ENCODE peak calls at places on chromosomes 5 and 9, in four cellular contexts. Q is heart left ventricle, A is lower leg skin, T is GM12892. G is an unnamed sample.

GRCh38 chr5:10106806-10107205 is 142.9 kb downstream of the ATPSCKMT start:
- DNase-seq in Q (no peak), A (no peak), T (no peak), G (no peak)

GRCh38 chr5:6703791-6704190 is 9.4 kb upstream of the TENT4A start:
- DNase-seq in Q (no peak), A (no peak), T (no peak), G (no peak)

GRCh38 chr9:104836235-104836634 is 72.3 kb downstream of the NIPSNAP3B start:
- DNase-seq in Q (no peak), A (no peak), T (no peak), G (no peak)

GRCh38 chr5:13994606-13995336 is 50.3 kb upstream of the DNAH5 start:
- DNase-seq in Q (no peak), A (no peak), T (no peak), G (no peak)

GRCh38 chr9:38435526-38435925 is 11.3 kb upstream of the IGFBPL1 start:
- DNase-seq in Q (no peak), A (no peak), T (no peak), G (no peak)

GRCh38 chr5:125699860-125700259 is 723.3 kb upstream of the GRAMD2B start:
- DNase-seq in Q (no peak), A (no peak), T (no peak), G (no peak)

GRCh38 chr9:126407125-126407870 is 80.7 kb downstream of the MVB12B start:
- DNase-seq in Q (no peak), A (peak; percentile 55), T (no peak), G (no peak)

GRCh38 chr5:156934450-156935211 is 28.4 kb downstream of the TIMD4 start:
- DNase-seq in Q (no peak), A (no peak), T (no peak), G (peak; percentile 42)

GRCh38 chr9:113654605-113655193 is 191.2 kb downstream of the RGS3 start:
- DNase-seq in Q (peak; percentile 89), A (no peak), T (no peak), G (peak; percentile 45)

GRCh38 chr5:124289122-124289521 is 457.3 kb downstream of the ZNF608 start:
- DNase-seq in Q (peak; percentile 67), A (no peak), T (no peak), G (peak; percentile 49)

GRCh38 chr9:20903214-20903613 is 128.2 kb downstream of the HACD4 start:
- DNase-seq in Q (no peak), A (no peak), T (no peak), G (no peak)

GRCh38 chr9:138047469-138048040 is 170.0 kb downstream of the CACNA1B start:
- DNase-seq in Q (no peak), A (no peak), T (no peak), G (no peak)

GRCh38 chr5:151671979-151672378 is 14.7 kb downstream of the SPARC start:
- DNase-seq in Q (peak; percentile 78), A (no peak), T (no peak), G (no peak)

GRCh38 chr9:95516221-95516735 is 493 bp downstream of the PTCH1 start:
- DNase-seq in Q (no peak), A (no peak), T (no peak), G (no peak)

GRCh38 chr5:147348046-147348445 is 113.2 kb downstream of the STK32A start:
- DNase-seq in Q (no peak), A (no peak), T (no peak), G (no peak)

GRCh38 chr5:61332891-61333350 is 863 bp downstream of the ZSWIM6 start:
- DNase-seq in Q (peak; percentile 61), A (no peak), T (peak; percentile 37), G (peak; percentile 39)

GRCh38 chr9:123278361-123278760 is 10.0 kb upstream of the STRBP start:
- DNase-seq in Q (no peak), A (no peak), T (no peak), G (no peak)

GRCh38 chr5:141811287-141812155 is 66.7 kb downstream of the PCDH1 start:
- DNase-seq in Q (no peak), A (no peak), T (peak; percentile 72), G (no peak)

GRCh38 chr9:88628811-88629210 is 93.8 kb downstream of the NXNL2 start:
- DNase-seq in Q (no peak), A (no peak), T (no peak), G (no peak)

GRCh38 chr5:124700333-124700732 is 46.1 kb downstream of the ZNF608 start:
- DNase-seq in Q (no peak), A (no peak), T (no peak), G (no peak)

GRCh38 chr9:27572566-27572917 is 739 bp downstream of the C9orf72 start:
- DNase-seq in Q (peak; percentile 58), A (peak; percentile 73), T (no peak), G (no peak)

GRCh38 chr9:81588148-81588874 is 101.0 kb downstream of the TLE1 start:
- DNase-seq in Q (no peak), A (peak; percentile 37), T (no peak), G (peak; percentile 66)

GRCh38 chr9:130361873-130362362 is 82.8 kb upstream of the ASS1 start:
- DNase-seq in Q (no peak), A (no peak), T (no peak), G (no peak)

GRCh38 chr5:154779105-154779504 is 23.9 kb downstream of the LARP1 start:
- DNase-seq in Q (no peak), A (no peak), T (no peak), G (peak; percentile 72)

GRCh38 chr5:54415147-54415546 is 40.4 kb upstream of the HSPB3 start:
- DNase-seq in Q (no peak), A (no peak), T (no peak), G (no peak)

GRCh38 chr9:31394040-31394473 is 990.4 kb upstream of the ACO1 start:
- DNase-seq in Q (no peak), A (no peak), T (no peak), G (no peak)

DNA sequence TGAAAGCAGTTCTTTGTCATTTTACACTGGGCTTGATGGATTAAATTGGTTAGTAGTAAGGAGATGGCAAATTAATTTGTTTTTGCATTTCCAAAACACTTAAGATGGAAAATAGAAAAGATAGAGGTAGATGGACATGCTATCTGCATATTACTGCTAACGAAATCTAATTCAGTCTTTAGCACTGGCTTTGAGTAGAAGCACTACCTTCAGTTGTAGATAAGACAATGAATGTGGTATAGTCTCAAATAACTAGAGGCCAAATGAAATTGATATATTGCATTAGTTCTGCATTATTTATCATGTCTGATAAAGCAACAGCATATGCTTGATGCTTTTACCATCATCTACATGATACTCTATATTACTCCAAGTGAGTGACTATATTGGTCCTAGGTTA is 33.4 kb downstream of the KIAA1958 start:
- DNase-seq in Q (no peak), A (no peak), T (no peak), G (no peak)
- TF ChIP-seq POLR2A in Q (no peak), A (no peak), T (no peak), G (no peak)

GRCh38 chr5:136192526-136193395 is at the start of gene SMIM32:
- DNase-seq in Q (no peak), A (peak; percentile 12), T (no peak), G (peak; percentile 61)
- TF ChIP-seq POLR2A in Q (no peak), A (no peak), T (no peak), G (peak; percentile 7)

GRCh38 chr5:136080483-136081180 is 51.8 kb downstream of the TGFBI start:
- DNase-seq in Q (peak; percentile 89), A (peak; percentile 79), T (peak; percentile 57), G (peak; percentile 67)
- TF ChIP-seq POLR2A in Q (peak; percentile 44), A (no peak), T (peak; percentile 37), G (peak; percentile 56)

GRCh38 chr9:127828262-127829031 is 25.8 kb downstream of the FPGS start:
- DNase-seq in Q (peak; percentile 95), A (peak; percentile 77), T (no peak), G (peak; percentile 80)

GRCh38 chr9:127829205-127829935 is 25.1 kb downstream of the ENG start:
- DNase-seq in Q (no peak), A (no peak), T (no peak), G (no peak)

GRCh38 chr9:127822108-127822507 is 19.4 kb downstream of the FPGS start:
- DNase-seq in Q (no peak), A (no peak), T (no peak), G (no peak)

GRCh38 chr9:127825319-127826051 is 22.8 kb downstream of the FPGS start:
- DNase-seq in Q (peak; percentile 65), A (no peak), T (no peak), G (peak; percentile 35)

GRCh38 chr9:127826253-127826913 is 23.7 kb downstream of the FPGS start:
- DNase-seq in Q (no peak), A (no peak), T (no peak), G (no peak)
- TF ChIP-seq POLR2A in Q (no peak), A (no peak), T (no peak), G (no peak)

GRCh38 chr9:120926397-120926928 is at the start of gene TRAF1:
- DNase-seq in Q (no peak), A (no peak), T (no peak), G (peak; percentile 70)

GRCh38 chr9:120924698-120925534 is 1.7 kb downstream of the TRAF1 start:
- DNase-seq in Q (no peak), A (no peak), T (no peak), G (no peak)

GRCh38 chr9:120923620-120924328 is 2.8 kb downstream of the TRAF1 start:
- DNase-seq in Q (no peak), A (no peak), T (no peak), G (peak; percentile 38)

GRCh38 chr9:120927125-120928014 is 774 bp upstream of the TRAF1 start:
- DNase-seq in Q (no peak), A (no peak), T (no peak), G (no peak)

GRCh38 chr9:120925535-120926396 is 830 bp downstream of the TRAF1 start:
- DNase-seq in Q (peak; percentile 53), A (no peak), T (no peak), G (peak; percentile 66)
- TF ChIP-seq POLR2A in Q (no peak), A (no peak), T (peak; percentile 99), G (no peak)

GRCh38 chr5:177554474-177555111 is at the start of gene FAM193B:
- DNase-seq in Q (peak; percentile 95), A (peak; percentile 90), T (peak; percentile 96), G (peak; percentile 96)
- TF ChIP-seq POLR2A in Q (peak; percentile 31), A (no peak), T (no peak), G (no peak)